ENCODE peak calls at places on chromosomes 7 and 10, in ten cellular contexts. One of them, this sample, is unnamed.

GRCh38 chr7:117086788-117087187 is 133.5 kb downstream of the ST7 start:
- DNase-seq in gastrocnemius medialis: no peak
- DNase-seq in body of pancreas: no peak
- DNase-seq in endothelial cell of umbilical vein: no peak
- DNase-seq in transverse colon: no peak
- DNase-seq in A549: no peak
- DNase-seq in sigmoid colon: no peak
- DNase-seq in tibial nerve: no peak
- DNase-seq in uterus: no peak
- DNase-seq in stomach: no peak
- DNase-seq in this sample: no peak

GRCh38 chr10:119769886-119770285 is 44.0 kb downstream of the INPP5F start:
- DNase-seq in body of pancreas: no peak
- DNase-seq in tibial nerve: no peak
- DNase-seq in gastrocnemius medialis: no peak
- DNase-seq in endothelial cell of umbilical vein: peak; percentile 86
- DNase-seq in uterus: no peak
- DNase-seq in sigmoid colon: no peak
- DNase-seq in A549: no peak
- DNase-seq in stomach: no peak
- DNase-seq in transverse colon: no peak
- DNase-seq in this sample: no peak

GRCh38 chr10:77837248-77837924 is 89.2 kb downstream of the DLG5 start:
- DNase-seq in endothelial cell of umbilical vein: no peak
- DNase-seq in body of pancreas: no peak
- DNase-seq in gastrocnemius medialis: no peak
- DNase-seq in A549: no peak
- DNase-seq in sigmoid colon: peak; percentile 81
- DNase-seq in uterus: no peak
- DNase-seq in tibial nerve: peak; percentile 10
- DNase-seq in stomach: peak; percentile 31
- DNase-seq in transverse colon: peak; percentile 50
- DNase-seq in this sample: no peak

GRCh38 chr10:91762878-91763277 is 35.3 kb upstream of the TNKS2 start:
- DNase-seq in body of pancreas: no peak
- DNase-seq in A549: no peak
- DNase-seq in gastrocnemius medialis: no peak
- DNase-seq in endothelial cell of umbilical vein: no peak
- DNase-seq in tibial nerve: no peak
- DNase-seq in transverse colon: no peak
- DNase-seq in stomach: no peak
- DNase-seq in sigmoid colon: no peak
- DNase-seq in uterus: no peak
- DNase-seq in this sample: no peak

GRCh38 chr7:67813621-67814292 is 817.1 kb downstream of the TYW1 start:
- DNase-seq in endothelial cell of umbilical vein: no peak
- DNase-seq in A549: no peak
- DNase-seq in gastrocnemius medialis: no peak
- DNase-seq in uterus: no peak
- DNase-seq in sigmoid colon: no peak
- DNase-seq in tibial nerve: no peak
- DNase-seq in transverse colon: no peak
- DNase-seq in stomach: no peak
- DNase-seq in body of pancreas: no peak
- DNase-seq in this sample: no peak

GRCh38 chr10:69960606-69961167 is 92.0 kb upstream of the MACROH2A2 start:
- DNase-seq in transverse colon: no peak
- DNase-seq in gastrocnemius medialis: no peak
- DNase-seq in stomach: no peak
- DNase-seq in uterus: no peak
- DNase-seq in endothelial cell of umbilical vein: no peak
- DNase-seq in A549: no peak
- DNase-seq in body of pancreas: no peak
- DNase-seq in sigmoid colon: no peak
- DNase-seq in tibial nerve: no peak
- DNase-seq in this sample: no peak

GRCh38 chr7:102874166-102874829 is 38.5 kb upstream of the LRRC17 start:
- DNase-seq in tibial nerve: no peak
- DNase-seq in uterus: no peak
- DNase-seq in sigmoid colon: no peak
- DNase-seq in transverse colon: no peak
- DNase-seq in body of pancreas: no peak
- DNase-seq in A549: peak; percentile 61
- DNase-seq in stomach: no peak
- DNase-seq in gastrocnemius medialis: no peak
- DNase-seq in endothelial cell of umbilical vein: peak; percentile 96
- DNase-seq in this sample: no peak

GRCh38 chr7:138865843-138866242 is 67.8 kb upstream of the ATP6V0A4 start:
- DNase-seq in A549: no peak
- DNase-seq in stomach: no peak
- DNase-seq in gastrocnemius medialis: no peak
- DNase-seq in tibial nerve: no peak
- DNase-seq in uterus: no peak
- DNase-seq in endothelial cell of umbilical vein: no peak
- DNase-seq in body of pancreas: no peak
- DNase-seq in transverse colon: no peak
- DNase-seq in sigmoid colon: no peak
- DNase-seq in this sample: no peak

GRCh38 chr7:3897430-3898385 is 596.7 kb downstream of the SDK1 start:
- DNase-seq in transverse colon: peak; percentile 34
- DNase-seq in body of pancreas: peak; percentile 57
- DNase-seq in A549: peak; percentile 36
- DNase-seq in tibial nerve: peak; percentile 35
- DNase-seq in uterus: peak; percentile 29
- DNase-seq in sigmoid colon: no peak
- DNase-seq in endothelial cell of umbilical vein: peak; percentile 55
- DNase-seq in stomach: peak; percentile 34
- DNase-seq in gastrocnemius medialis: peak; percentile 68
- DNase-seq in this sample: no peak

GRCh38 chr10:13761490-13762091 is 174.8 kb downstream of the PRPF18 start:
- DNase-seq in body of pancreas: no peak
- DNase-seq in A549: no peak
- DNase-seq in sigmoid colon: no peak
- DNase-seq in tibial nerve: no peak
- DNase-seq in gastrocnemius medialis: no peak
- DNase-seq in transverse colon: no peak
- DNase-seq in endothelial cell of umbilical vein: no peak
- DNase-seq in uterus: no peak
- DNase-seq in stomach: no peak
- DNase-seq in this sample: no peak

GRCh38 chr10:21315321-21316220 is 209.9 kb downstream of the SKIDA1 start:
- DNase-seq in A549: peak; percentile 91
- DNase-seq in transverse colon: no peak
- DNase-seq in stomach: peak; percentile 44
- DNase-seq in tibial nerve: peak; percentile 57
- DNase-seq in sigmoid colon: peak; percentile 69
- DNase-seq in uterus: peak; percentile 72
- DNase-seq in body of pancreas: peak; percentile 57
- DNase-seq in endothelial cell of umbilical vein: peak; percentile 90
- DNase-seq in gastrocnemius medialis: no peak
- DNase-seq in this sample: peak; percentile 87

GRCh38 chr10:72367301-72367970 is 12.7 kb upstream of the DNAJB12 start:
- DNase-seq in transverse colon: no peak
- DNase-seq in sigmoid colon: no peak
- DNase-seq in gastrocnemius medialis: no peak
- DNase-seq in body of pancreas: no peak
- DNase-seq in A549: no peak
- DNase-seq in endothelial cell of umbilical vein: no peak
- DNase-seq in stomach: no peak
- DNase-seq in tibial nerve: no peak
- DNase-seq in uterus: no peak
- DNase-seq in this sample: no peak

GRCh38 chr10:19651549-19651948 is 164.7 kb upstream of the PLXDC2 start:
- DNase-seq in A549: no peak
- DNase-seq in endothelial cell of umbilical vein: no peak
- DNase-seq in transverse colon: no peak
- DNase-seq in gastrocnemius medialis: no peak
- DNase-seq in sigmoid colon: no peak
- DNase-seq in stomach: no peak
- DNase-seq in tibial nerve: no peak
- DNase-seq in uterus: no peak
- DNase-seq in body of pancreas: no peak
- DNase-seq in this sample: no peak

GRCh38 chr7:72481934-72482333 is 69.8 kb upstream of the CALN1 start:
- DNase-seq in body of pancreas: no peak
- DNase-seq in A549: no peak
- DNase-seq in endothelial cell of umbilical vein: no peak
- DNase-seq in transverse colon: no peak
- DNase-seq in gastrocnemius medialis: no peak
- DNase-seq in sigmoid colon: no peak
- DNase-seq in tibial nerve: no peak
- DNase-seq in uterus: no peak
- DNase-seq in stomach: no peak
- DNase-seq in this sample: no peak

DNA sequence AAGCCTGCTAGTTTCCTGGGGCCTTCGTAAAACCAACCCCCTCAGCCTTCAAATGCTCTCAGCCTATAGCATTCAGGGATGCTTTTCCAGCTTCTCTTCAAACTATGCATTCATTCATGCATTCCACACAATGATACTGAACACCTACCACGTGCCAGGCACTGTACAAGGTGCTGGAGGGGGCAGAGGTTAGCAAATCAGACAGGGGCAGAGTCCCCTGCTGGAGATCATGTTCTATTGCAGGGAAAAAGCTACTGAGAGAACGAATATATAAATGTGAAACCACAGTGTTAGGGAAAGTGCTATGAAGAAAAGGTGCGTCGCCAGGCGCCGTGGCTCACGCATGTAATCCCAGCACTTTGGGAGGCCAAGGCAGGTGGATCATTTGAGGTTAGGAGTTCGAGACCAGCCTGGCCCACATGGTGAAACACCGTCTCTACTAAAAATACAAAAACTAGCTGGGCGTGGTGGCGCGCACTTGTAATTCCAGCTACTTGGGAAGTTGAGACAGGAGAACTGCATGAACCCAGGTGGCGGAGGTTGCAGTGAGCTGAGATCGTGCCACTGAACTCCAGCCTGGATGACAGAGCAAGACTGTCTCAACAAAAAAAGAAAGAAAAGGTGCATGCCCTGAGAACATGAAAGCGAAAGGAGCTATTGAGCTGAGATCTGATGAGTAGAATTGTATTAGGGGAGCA is 64.6 kb upstream of the CALN1 start:
- DNase-seq in tibial nerve: no peak
- DNase-seq in body of pancreas: no peak
- DNase-seq in transverse colon: no peak
- DNase-seq in stomach: peak; percentile 9
- DNase-seq in gastrocnemius medialis: no peak
- DNase-seq in endothelial cell of umbilical vein: no peak
- DNase-seq in uterus: no peak
- DNase-seq in sigmoid colon: no peak
- DNase-seq in A549: no peak
- DNase-seq in this sample: no peak
- TF ChIP-seq CTCF in tibial nerve: no peak
- TF ChIP-seq CTCF in body of pancreas: no peak
- TF ChIP-seq CTCF in transverse colon: no peak
- TF ChIP-seq CTCF in stomach: no peak
- TF ChIP-seq CTCF in gastrocnemius medialis: no peak
- TF ChIP-seq CTCF in endothelial cell of umbilical vein: no peak
- TF ChIP-seq CTCF in uterus: no peak
- TF ChIP-seq CTCF in sigmoid colon: no peak
- TF ChIP-seq CTCF in A549: no peak
- TF ChIP-seq CTCF in this sample: no peak

DNA sequence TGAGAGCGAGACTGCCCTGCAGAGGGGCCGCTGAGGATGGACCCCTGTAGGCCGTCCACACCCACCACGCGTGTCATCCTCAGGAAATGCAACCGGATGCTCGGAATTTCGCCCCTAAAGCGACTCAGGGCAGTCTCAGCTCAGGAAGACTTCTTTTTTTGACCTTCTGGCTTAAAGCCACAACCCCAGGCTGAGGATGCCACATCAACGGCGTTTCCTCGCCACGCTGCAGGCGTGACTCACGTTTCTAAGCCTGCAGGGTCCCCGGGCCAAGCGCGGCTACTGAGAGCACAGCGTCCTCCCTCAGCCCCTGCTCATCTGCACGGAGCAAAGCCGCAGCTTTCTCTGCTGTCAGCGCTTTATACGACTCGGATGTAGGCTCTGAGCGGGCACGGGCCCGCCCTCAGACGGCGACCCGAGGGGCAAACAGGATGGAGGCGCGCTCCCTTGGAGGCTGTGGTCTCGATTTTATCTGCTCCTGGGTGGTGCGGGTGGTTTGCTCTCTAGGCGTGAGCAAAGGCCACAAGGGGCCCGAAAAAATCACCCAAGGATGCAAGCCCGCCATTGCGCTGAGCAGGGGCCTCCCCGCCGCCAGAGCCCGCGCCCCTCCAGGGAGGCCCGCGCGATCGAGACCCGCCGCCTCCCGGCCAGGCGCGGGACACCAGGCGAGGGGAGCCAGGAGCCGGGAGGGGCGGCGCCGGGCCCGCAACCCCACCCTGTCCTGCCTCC is 726 bp upstream of the INSIG1 start:
- DNase-seq in tibial nerve: no peak
- DNase-seq in body of pancreas: peak; percentile 70
- DNase-seq in endothelial cell of umbilical vein: peak; percentile 61
- DNase-seq in gastrocnemius medialis: peak; percentile 17
- DNase-seq in transverse colon: peak; percentile 56
- DNase-seq in uterus: peak; percentile 58
- DNase-seq in A549: peak; percentile 49
- DNase-seq in stomach: peak; percentile 58
- DNase-seq in sigmoid colon: peak; percentile 83
- DNase-seq in this sample: peak; percentile 77
- TF ChIP-seq POLR2A in tibial nerve: no peak
- TF ChIP-seq POLR2A in body of pancreas: no peak
- TF ChIP-seq POLR2A in endothelial cell of umbilical vein: no peak
- TF ChIP-seq POLR2A in gastrocnemius medialis: no peak
- TF ChIP-seq POLR2A in transverse colon: peak; percentile 56
- TF ChIP-seq POLR2A in uterus: no peak
- TF ChIP-seq POLR2A in A549: no peak
- TF ChIP-seq POLR2A in stomach: no peak
- TF ChIP-seq POLR2A in sigmoid colon: no peak
- TF ChIP-seq POLR2A in this sample: no peak

GRCh38 chr7:21767300-21767900 is 178.3 kb downstream of the CDCA7L start:
- DNase-seq in gastrocnemius medialis: no peak
- DNase-seq in stomach: peak; percentile 50
- DNase-seq in sigmoid colon: no peak
- DNase-seq in uterus: no peak
- DNase-seq in A549: peak; percentile 72
- DNase-seq in transverse colon: peak; percentile 24
- DNase-seq in body of pancreas: peak; percentile 45
- DNase-seq in tibial nerve: no peak
- DNase-seq in endothelial cell of umbilical vein: peak; percentile 60
- DNase-seq in this sample: no peak
- TF ChIP-seq CTCF in gastrocnemius medialis: no peak
- TF ChIP-seq CTCF in stomach: no peak
- TF ChIP-seq CTCF in sigmoid colon: no peak
- TF ChIP-seq CTCF in uterus: no peak
- TF ChIP-seq CTCF in A549: peak; percentile 95
- TF ChIP-seq CTCF in transverse colon: no peak
- TF ChIP-seq CTCF in body of pancreas: peak; percentile 30
- TF ChIP-seq CTCF in tibial nerve: no peak
- TF ChIP-seq CTCF in endothelial cell of umbilical vein: peak; percentile 47
- TF ChIP-seq CTCF in this sample: peak; percentile 22

GRCh38 chr7:78020131-78020873 is 221.7 kb downstream of the PHTF2 start:
- DNase-seq in stomach: peak; percentile 61
- DNase-seq in gastrocnemius medialis: peak; percentile 29
- DNase-seq in transverse colon: peak; percentile 63
- DNase-seq in endothelial cell of umbilical vein: peak; percentile 80
- DNase-seq in sigmoid colon: peak; percentile 80
- DNase-seq in A549: peak; percentile 80
- DNase-seq in uterus: peak; percentile 70
- DNase-seq in tibial nerve: peak; percentile 83
- DNase-seq in body of pancreas: peak; percentile 73
- DNase-seq in this sample: peak; percentile 82
- TF ChIP-seq POLR2A in stomach: no peak
- TF ChIP-seq POLR2A in gastrocnemius medialis: no peak
- TF ChIP-seq POLR2A in transverse colon: no peak
- TF ChIP-seq POLR2A in endothelial cell of umbilical vein: no peak
- TF ChIP-seq POLR2A in sigmoid colon: no peak
- TF ChIP-seq POLR2A in A549: no peak
- TF ChIP-seq POLR2A in uterus: no peak
- TF ChIP-seq POLR2A in tibial nerve: no peak
- TF ChIP-seq POLR2A in body of pancreas: no peak
- TF ChIP-seq POLR2A in this sample: no peak

This sample was measured in adrenal gland.